ENCODE peak calls at places on chromosome 4, in five cellular contexts. N is uterus, U is prostate gland, Z is tibial nerve, X is transverse colon. D is an unnamed sample.

GRCh38 chr4:87375719-87376291 is 15.2 kb downstream of the HSD17B11 start:
- DNase-seq in U (peak), X (no peak), N (peak), Z (peak), D (peak)

GRCh38 chr4:115234405-115235093 is 121.1 kb upstream of the NDST4 start:
- DNase-seq in X (no peak), U (no peak), N (no peak), Z (peak), D (no peak)

GRCh38 chr4:86586160-86586572 is 7.9 kb upstream of the PTPN13 start:
- DNase-seq in U (no peak), N (no peak), X (no peak), Z (no peak), D (no peak)

GRCh38 chr4:25376754-25377571 is at the start of gene ANAPC4:
- DNase-seq in N (peak), Z (peak), X (peak), U (peak), D (peak)

GRCh38 chr4:139223682-139224317 is 46.8 kb upstream of the ELF2 start:
- DNase-seq in U (no peak), N (no peak), Z (peak), X (no peak), D (no peak)

GRCh38 chr4:154205471-154205870 is 286.1 kb downstream of the DCHS2 start:
- DNase-seq in N (no peak), Z (no peak), X (no peak), U (no peak), D (no peak)

GRCh38 chr4:109067509-109068205 is 234.8 kb downstream of the COL25A1 start:
- DNase-seq in Z (peak), N (no peak), X (no peak), U (no peak), D (peak)

GRCh38 chr4:147984778-147985138 is 252.9 kb downstream of the ARHGAP10 start:
- DNase-seq in U (no peak), Z (no peak), N (no peak), X (no peak), D (no peak)

GRCh38 chr4:67779631-67780030 is 25.4 kb upstream of the GNRHR start:
- DNase-seq in X (no peak), U (no peak), Z (no peak), N (no peak), D (no peak)

GRCh38 chr4:1299301-1299860 is 9.7 kb downstream of the MAEA start:
- DNase-seq in N (no peak), Z (no peak), U (no peak), X (no peak), D (no peak)
- TF ChIP-seq POLR2A in N (no peak), Z (no peak), U (no peak), X (no peak), D (no peak)

DNA sequence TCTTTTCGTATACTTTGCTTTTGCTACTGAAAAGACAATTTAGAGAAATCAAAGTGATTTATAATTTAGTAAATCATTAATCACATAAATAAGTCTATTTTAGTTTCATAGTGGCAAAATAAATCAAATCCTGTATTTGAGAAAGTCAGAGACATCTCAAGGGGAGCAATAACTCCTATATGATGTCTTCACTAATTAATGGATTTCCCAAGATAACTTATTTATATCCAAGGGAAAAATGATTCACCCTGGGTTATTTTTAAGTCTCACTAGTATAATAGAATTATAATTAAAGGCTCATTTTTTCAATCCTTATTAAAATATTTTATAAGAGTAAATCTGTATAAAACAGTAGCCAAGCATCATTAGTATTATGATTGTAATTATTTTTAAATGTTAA is 177.8 kb upstream of the GIMD1 start:
- DNase-seq in N (no peak), X (no peak), U (no peak), Z (no peak), D (no peak)
- TF ChIP-seq POLR2A in N (no peak), X (no peak), U (no peak), Z (no peak), D (no peak)

GRCh38 chr4:78369691-78370090 is 181.9 kb upstream of the ANXA3 start:
- DNase-seq in Z (no peak), X (no peak), U (no peak), N (no peak), D (no peak)

GRCh38 chr4:78372282-78372988 is 179.1 kb upstream of the ANXA3 start:
- DNase-seq in Z (no peak), N (no peak), X (no peak), U (no peak), D (no peak)

DNA sequence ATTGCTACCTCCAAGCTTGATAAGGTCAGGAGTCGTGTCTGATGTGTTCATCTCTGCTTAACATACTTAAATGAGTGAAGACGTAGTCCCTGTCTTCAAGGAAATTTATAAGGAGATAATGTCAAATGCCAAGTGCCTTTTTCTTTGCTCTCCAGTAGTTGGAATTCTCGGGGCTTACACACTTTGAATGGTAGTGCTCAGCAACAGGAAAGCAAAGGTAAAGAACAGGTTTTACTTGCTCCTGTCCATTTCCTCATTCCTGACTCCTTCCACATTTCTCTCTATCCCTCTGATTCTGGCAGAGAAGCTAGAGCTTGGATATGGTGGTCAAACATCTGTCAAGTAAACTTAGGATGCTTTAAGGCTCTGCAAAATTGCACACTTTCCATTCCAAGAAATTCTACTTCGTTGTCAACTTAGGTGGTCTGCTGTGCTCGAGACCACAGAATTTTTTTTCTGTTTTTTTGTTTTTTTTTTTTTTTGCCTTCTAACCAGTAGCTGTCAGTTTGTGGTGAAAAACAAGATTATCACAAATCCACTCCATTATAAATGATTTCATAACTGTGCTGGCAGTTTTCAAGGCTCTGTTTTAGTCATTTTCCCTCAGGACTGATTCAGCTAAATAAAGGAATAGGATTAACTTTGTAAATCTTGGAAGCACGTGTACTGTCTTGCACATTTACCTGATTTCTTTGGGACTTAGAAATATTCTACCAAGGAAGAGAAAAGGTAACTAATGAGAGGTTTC is 180.8 kb upstream of the ANXA3 start:
- DNase-seq in X (no peak), Z (no peak), N (no peak), U (peak), D (no peak)
- TF ChIP-seq POLR2A in X (no peak), Z (no peak), N (no peak), U (no peak), D (no peak)

GRCh38 chr4:3500111-3500510 is 32.1 kb downstream of the LRPAP1 start:
- DNase-seq in X (no peak), N (no peak), Z (no peak), U (no peak), D (no peak)

GRCh38 chr4:3501825-3502425 is 30.3 kb downstream of the LRPAP1 start:
- DNase-seq in N (no peak), X (no peak), Z (no peak), U (no peak), D (no peak)

GRCh38 chr4:3501126-3501824 is 30.9 kb downstream of the LRPAP1 start:
- DNase-seq in Z (no peak), X (no peak), U (no peak), N (no peak), D (no peak)

GRCh38 chr4:3499710-3500109 is 32.5 kb downstream of the LRPAP1 start:
- DNase-seq in Z (no peak), X (no peak), N (no peak), U (no peak), D (no peak)

DNA sequence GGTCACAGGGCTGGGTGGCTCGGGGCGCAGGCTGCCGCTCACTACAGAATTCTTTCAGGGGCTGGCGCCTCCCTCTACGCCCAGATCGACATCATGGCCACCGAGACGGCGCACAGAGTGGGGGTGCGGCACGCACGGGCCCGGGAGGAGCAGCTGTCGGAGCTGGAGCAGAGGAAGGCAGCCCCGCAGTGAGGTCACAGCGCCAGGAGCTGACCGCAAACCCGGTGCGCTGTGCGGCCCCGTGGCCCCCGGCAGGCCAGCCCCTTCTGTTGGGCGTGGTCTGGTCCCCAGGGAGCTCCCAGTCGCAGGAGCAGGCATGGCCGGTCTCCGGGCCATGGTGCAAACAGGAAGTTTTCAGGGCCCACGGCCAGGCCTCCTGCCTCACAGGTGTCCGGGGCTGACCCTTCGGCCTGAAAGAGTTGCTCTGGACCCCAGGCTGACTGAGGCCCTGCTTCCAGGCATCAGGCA is 31.6 kb downstream of the LRPAP1 start:
- DNase-seq in N (no peak), U (no peak), X (no peak), Z (no peak), D (no peak)
- TF ChIP-seq POLR2A in N (no peak), U (no peak), X (no peak), Z (no peak), D (no peak)

DNA sequence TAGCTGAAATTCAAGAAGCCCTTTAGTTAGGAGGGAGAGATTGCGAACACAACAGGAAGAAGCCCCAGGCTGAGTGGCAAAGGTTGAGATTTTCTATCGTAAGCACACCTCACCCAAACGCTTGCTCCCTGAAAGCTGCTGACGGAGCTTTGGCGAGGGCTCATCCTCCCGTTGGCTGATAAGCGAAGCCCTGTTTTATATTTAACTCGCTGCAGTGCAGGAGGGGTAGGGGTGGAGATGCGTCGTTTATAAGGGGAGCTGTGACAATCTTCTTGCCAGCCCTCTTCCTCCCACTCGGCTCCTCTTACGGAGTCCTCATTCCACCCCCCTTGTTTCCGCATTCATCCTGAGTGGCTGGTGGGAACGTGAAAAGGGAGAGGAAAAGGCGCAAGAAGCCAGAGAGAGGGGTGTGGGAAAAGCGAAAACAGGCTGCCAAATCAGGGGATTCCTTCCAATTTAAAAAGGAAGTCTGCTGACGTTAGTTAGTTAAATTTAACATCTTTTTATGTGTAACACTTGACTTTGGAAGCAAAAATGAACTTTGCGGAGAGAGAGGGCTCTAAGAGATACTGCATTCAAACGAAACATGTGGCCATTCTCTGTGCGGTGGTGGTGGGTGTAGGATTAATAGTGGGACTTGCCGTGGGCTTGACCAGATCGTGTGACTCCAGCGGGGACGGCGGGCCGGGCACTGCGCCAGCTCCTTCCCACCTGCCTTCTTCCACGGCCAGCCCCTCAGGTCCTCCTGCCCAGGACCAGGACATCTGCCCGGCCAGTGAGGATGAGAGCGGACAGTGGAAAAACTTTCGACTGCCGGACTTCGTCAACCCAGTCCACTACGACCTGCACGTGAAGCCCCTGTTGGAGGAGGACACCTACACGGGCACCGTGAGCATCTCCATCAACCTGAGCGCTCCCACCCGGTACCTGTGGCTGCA is at the start of gene ENPEP:
- DNase-seq in Z (peak), X (peak), N (peak), U (peak), D (peak)
- TF ChIP-seq POLR2A in Z (no peak), X (no peak), N (peak), U (no peak), D (peak)

DNA sequence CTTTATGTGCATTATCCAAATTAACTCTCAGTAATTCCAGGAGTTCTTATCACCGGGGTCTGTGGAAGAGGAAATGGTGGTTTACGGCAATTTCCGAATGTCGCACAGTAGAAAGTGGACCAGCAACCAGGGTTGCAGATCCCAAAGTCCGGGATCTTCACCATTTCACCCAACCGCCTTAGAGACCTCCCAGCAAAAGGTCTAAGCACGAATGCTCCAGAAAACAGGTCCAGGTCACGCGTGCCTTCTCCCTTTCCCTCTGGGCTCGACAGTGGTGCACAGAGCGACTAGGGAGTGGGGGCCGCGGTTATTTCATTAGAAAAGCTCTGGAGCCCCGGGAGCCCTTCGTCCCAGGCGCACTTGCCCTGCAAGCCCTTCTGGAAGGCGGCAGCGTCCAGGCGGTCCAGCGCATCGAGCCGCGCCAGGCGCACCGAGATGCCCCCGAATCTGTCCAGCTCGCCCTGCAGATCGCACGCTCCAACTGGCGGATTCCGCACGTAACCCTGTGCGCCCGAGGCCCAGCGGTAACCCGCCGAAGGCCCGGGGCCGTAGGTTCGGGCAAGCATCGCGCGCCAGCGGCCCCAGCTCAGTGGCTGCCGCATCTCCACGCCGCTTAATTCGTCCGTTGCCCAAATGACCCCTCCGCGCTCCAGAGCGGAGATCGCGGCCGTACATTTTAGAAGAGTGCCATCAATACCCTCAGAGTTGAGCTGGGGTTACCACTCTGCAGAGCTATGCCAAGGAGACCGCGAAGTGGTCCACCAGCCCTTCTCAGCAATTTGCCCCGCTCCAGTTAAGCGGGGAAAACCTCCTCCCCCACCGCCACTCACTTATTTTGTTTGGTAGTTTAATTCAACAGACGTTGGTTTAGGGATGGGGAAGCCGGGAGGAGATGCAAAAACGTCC is at the start of gene NUDT6:
- DNase-seq in N (peak), X (peak), U (peak), Z (peak), D (peak)
- TF ChIP-seq POLR2A in N (no peak), X (no peak), U (no peak), Z (no peak), D (no peak)

GRCh38 chr4:145937021-145937861 is 1.4 kb downstream of the ZNF827 start:
- DNase-seq in X (peak), Z (peak), N (peak), U (peak), D (peak)
- TF ChIP-seq POLR2A in X (peak), Z (no peak), N (peak), U (peak), D (no peak)

GRCh38 chr4:55397024-55397520 is 1.3 kb downstream of the TMEM165 start:
- DNase-seq in Z (no peak), U (no peak), X (no peak), N (peak), D (no peak)

GRCh38 chr4:55398966-55399365 is 3.2 kb downstream of the TMEM165 start:
- DNase-seq in N (no peak), Z (no peak), U (no peak), X (no peak), D (no peak)

GRCh38 chr4:55398461-55398860 is 2.7 kb downstream of the TMEM165 start:
- DNase-seq in N (no peak), X (no peak), Z (no peak), U (no peak), D (no peak)

GRCh38 chr4:55396305-55397023 is 707 bp downstream of the TMEM165 start:
- DNase-seq in U (peak), Z (peak), N (peak), X (peak), D (no peak)

DNA sequence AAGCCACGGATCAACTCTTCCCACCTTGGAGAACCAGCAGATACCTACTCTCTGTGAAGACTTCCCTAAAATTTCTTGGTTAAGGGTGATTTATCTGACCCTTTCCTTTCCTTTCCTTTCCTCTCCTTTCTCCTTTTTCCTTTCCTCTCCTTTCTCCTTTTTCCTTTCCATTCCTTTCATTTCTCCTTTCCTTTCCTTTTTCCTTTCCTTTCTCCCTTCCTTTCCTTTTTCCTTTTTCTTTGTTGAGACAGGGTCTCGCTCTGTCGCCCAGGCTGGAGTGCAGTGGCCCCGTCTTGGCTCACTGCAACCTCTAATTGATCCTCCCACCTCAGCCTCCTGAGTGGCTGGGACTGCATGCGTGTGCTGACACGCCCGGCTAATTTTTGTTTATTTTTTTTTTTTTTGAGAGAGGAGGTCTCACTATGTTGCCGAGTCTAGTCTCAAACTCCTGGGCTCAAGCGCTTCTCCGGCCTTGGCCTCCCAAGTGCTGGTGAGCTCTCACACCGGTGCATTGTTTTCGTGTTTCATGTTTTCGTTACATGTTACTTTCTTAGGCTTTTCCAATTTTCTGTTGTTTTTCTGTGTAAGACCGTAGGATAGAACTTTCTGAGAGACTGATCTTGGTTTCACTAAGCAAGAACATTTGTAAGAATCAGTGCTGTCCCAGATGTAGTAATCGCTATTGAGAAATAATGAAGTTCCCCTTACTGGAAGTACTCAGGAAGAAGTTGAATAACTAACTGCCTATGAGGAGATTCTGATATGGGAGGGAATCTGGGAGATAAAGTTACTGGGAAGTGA is 2.0 kb downstream of the TMEM165 start:
- DNase-seq in X (no peak), U (no peak), Z (no peak), N (no peak), D (no peak)
- TF ChIP-seq POLR2A in X (peak), U (no peak), Z (no peak), N (no peak), D (peak)